ENCODE peak calls at places on chromosomes 13 and 19, in four cellular contexts. One of them, this sample, is unnamed.

GRCh38 chr19:53947624-53948023 is 15.1 kb upstream of the CACNG8 start:
- DNase-seq in activated CD4-positive, alpha-beta T cell treated with anti-CD3 and anti-CD28 coated beads, Interleukin-2, amount 50 U/mL, for 48 hours: no peak
- DNase-seq in stimulated activated effector memory CD8-positive, alpha-beta T cell treated with anti-CD3 and anti-CD28 coated beads, Interleukin-12 subunit alpha, Interleukin-12 subunit beta, amount 100 ng/mL, for 72 hours: no peak
- DNase-seq in EL: peak; percentile 25
- DNase-seq in this sample: no peak

GRCh38 chr13:97224544-97225324 is 2.6 kb downstream of the MBNL2 start:
- DNase-seq in activated CD4-positive, alpha-beta T cell treated with anti-CD3 and anti-CD28 coated beads, Interleukin-2, amount 50 U/mL, for 48 hours: no peak
- DNase-seq in stimulated activated effector memory CD8-positive, alpha-beta T cell treated with anti-CD3 and anti-CD28 coated beads, Interleukin-12 subunit alpha, Interleukin-12 subunit beta, amount 100 ng/mL, for 72 hours: no peak
- DNase-seq in EL: peak; percentile 27
- DNase-seq in this sample: no peak

GRCh38 chr19:30686911-30687566 is 314.9 kb downstream of the ZNF536 start:
- DNase-seq in activated CD4-positive, alpha-beta T cell treated with anti-CD3 and anti-CD28 coated beads, Interleukin-2, amount 50 U/mL, for 48 hours: no peak
- DNase-seq in stimulated activated effector memory CD8-positive, alpha-beta T cell treated with anti-CD3 and anti-CD28 coated beads, Interleukin-12 subunit alpha, Interleukin-12 subunit beta, amount 100 ng/mL, for 72 hours: no peak
- DNase-seq in EL: no peak
- DNase-seq in this sample: no peak

GRCh38 chr13:50257646-50258045 is 242.4 kb downstream of the KCNRG start:
- DNase-seq in activated CD4-positive, alpha-beta T cell treated with anti-CD3 and anti-CD28 coated beads, Interleukin-2, amount 50 U/mL, for 48 hours: peak; percentile 28
- DNase-seq in stimulated activated effector memory CD8-positive, alpha-beta T cell treated with anti-CD3 and anti-CD28 coated beads, Interleukin-12 subunit alpha, Interleukin-12 subunit beta, amount 100 ng/mL, for 72 hours: peak; percentile 61
- DNase-seq in EL: no peak
- DNase-seq in this sample: no peak

GRCh38 chr19:42466521-42467436 is 24.0 kb upstream of the CXCL17 start:
- DNase-seq in activated CD4-positive, alpha-beta T cell treated with anti-CD3 and anti-CD28 coated beads, Interleukin-2, amount 50 U/mL, for 48 hours: no peak
- DNase-seq in stimulated activated effector memory CD8-positive, alpha-beta T cell treated with anti-CD3 and anti-CD28 coated beads, Interleukin-12 subunit alpha, Interleukin-12 subunit beta, amount 100 ng/mL, for 72 hours: no peak
- DNase-seq in EL: no peak
- DNase-seq in this sample: no peak

GRCh38 chr19:19279853-19280252 is 6.8 kb upstream of the TM6SF2 start:
- DNase-seq in activated CD4-positive, alpha-beta T cell treated with anti-CD3 and anti-CD28 coated beads, Interleukin-2, amount 50 U/mL, for 48 hours: no peak
- DNase-seq in stimulated activated effector memory CD8-positive, alpha-beta T cell treated with anti-CD3 and anti-CD28 coated beads, Interleukin-12 subunit alpha, Interleukin-12 subunit beta, amount 100 ng/mL, for 72 hours: no peak
- DNase-seq in EL: no peak
- DNase-seq in this sample: no peak

GRCh38 chr19:47991191-47991808 is 670 bp downstream of the BSPH1 start:
- DNase-seq in activated CD4-positive, alpha-beta T cell treated with anti-CD3 and anti-CD28 coated beads, Interleukin-2, amount 50 U/mL, for 48 hours: no peak
- DNase-seq in stimulated activated effector memory CD8-positive, alpha-beta T cell treated with anti-CD3 and anti-CD28 coated beads, Interleukin-12 subunit alpha, Interleukin-12 subunit beta, amount 100 ng/mL, for 72 hours: no peak
- DNase-seq in EL: no peak
- DNase-seq in this sample: no peak

GRCh38 chr13:97275265-97275664 is 53.1 kb downstream of the MBNL2 start:
- DNase-seq in activated CD4-positive, alpha-beta T cell treated with anti-CD3 and anti-CD28 coated beads, Interleukin-2, amount 50 U/mL, for 48 hours: no peak
- DNase-seq in stimulated activated effector memory CD8-positive, alpha-beta T cell treated with anti-CD3 and anti-CD28 coated beads, Interleukin-12 subunit alpha, Interleukin-12 subunit beta, amount 100 ng/mL, for 72 hours: no peak
- DNase-seq in EL: peak; percentile 90
- DNase-seq in this sample: no peak

GRCh38 chr19:32350492-32350891 is 5.1 kb downstream of the ZNF507 start:
- DNase-seq in activated CD4-positive, alpha-beta T cell treated with anti-CD3 and anti-CD28 coated beads, Interleukin-2, amount 50 U/mL, for 48 hours: no peak
- DNase-seq in stimulated activated effector memory CD8-positive, alpha-beta T cell treated with anti-CD3 and anti-CD28 coated beads, Interleukin-12 subunit alpha, Interleukin-12 subunit beta, amount 100 ng/mL, for 72 hours: no peak
- DNase-seq in EL: no peak
- DNase-seq in this sample: no peak

GRCh38 chr13:99751517-99752199 is 219.9 kb downstream of the ZIC5 start:
- DNase-seq in activated CD4-positive, alpha-beta T cell treated with anti-CD3 and anti-CD28 coated beads, Interleukin-2, amount 50 U/mL, for 48 hours: no peak
- DNase-seq in stimulated activated effector memory CD8-positive, alpha-beta T cell treated with anti-CD3 and anti-CD28 coated beads, Interleukin-12 subunit alpha, Interleukin-12 subunit beta, amount 100 ng/mL, for 72 hours: no peak
- DNase-seq in EL: no peak
- DNase-seq in this sample: no peak

GRCh38 chr13:80361883-80362327 is 21.0 kb upstream of the SPRY2 start:
- DNase-seq in activated CD4-positive, alpha-beta T cell treated with anti-CD3 and anti-CD28 coated beads, Interleukin-2, amount 50 U/mL, for 48 hours: no peak
- DNase-seq in stimulated activated effector memory CD8-positive, alpha-beta T cell treated with anti-CD3 and anti-CD28 coated beads, Interleukin-12 subunit alpha, Interleukin-12 subunit beta, amount 100 ng/mL, for 72 hours: no peak
- DNase-seq in EL: peak; percentile 8
- DNase-seq in this sample: peak; percentile 15

GRCh38 chr19:3507371-3508120 is 1.4 kb downstream of the FZR1 start:
- DNase-seq in activated CD4-positive, alpha-beta T cell treated with anti-CD3 and anti-CD28 coated beads, Interleukin-2, amount 50 U/mL, for 48 hours: peak; percentile 38
- DNase-seq in stimulated activated effector memory CD8-positive, alpha-beta T cell treated with anti-CD3 and anti-CD28 coated beads, Interleukin-12 subunit alpha, Interleukin-12 subunit beta, amount 100 ng/mL, for 72 hours: peak; percentile 55
- DNase-seq in EL: peak; percentile 16
- DNase-seq in this sample: peak; percentile 45